ENCODE peak calls at places on chromosomes 12 and 14, in nine cellular contexts. Q, M, D, H, P, Y, O, I and C are unnamed samples.

GRCh38 chr14:67859169-67859749 is 39.7 kb downstream of the RAD51B start:
- DNase-seq in P (no peak), Y (no peak), D (no peak), M (no peak), I (no peak), H (no peak), Q (no peak), O (no peak), C (no peak)

GRCh38 chr12:117067016-117067415 is 32.2 kb downstream of the TESC start:
- DNase-seq in Y (no peak), M (no peak), P (no peak), H (no peak), I (no peak), D (no peak), Q (no peak), O (no peak), C (no peak)

GRCh38 chr14:104795781-104796681 is 483 bp upstream of the AKT1 start:
- DNase-seq in O (no peak), Q (peak), I (peak), Y (peak), H (no peak), D (peak), P (no peak), M (no peak), C (no peak)

GRCh38 chr12:47207829-47208248 is 128.1 kb upstream of the AMIGO2 start:
- DNase-seq in Y (no peak), M (no peak), D (no peak), H (no peak), O (no peak), Q (no peak), P (no peak), I (no peak), C (no peak)

GRCh38 chr14:20477211-20477876 is 8.1 kb downstream of the PNP start:
- DNase-seq in I (no peak), O (peak), M (no peak), P (no peak), H (peak), Y (peak), Q (no peak), D (no peak), C (no peak)

GRCh38 chr12:112107728-112108447 is 695 bp downstream of the NAA25 start:
- DNase-seq in D (peak), M (no peak), H (no peak), O (peak), Y (peak), P (no peak), Q (peak), I (no peak), C (no peak)

GRCh38 chr14:31336646-31337045 is 83.7 kb downstream of the HEATR5A start:
- DNase-seq in Y (no peak), P (no peak), O (no peak), I (peak), M (peak), Q (no peak), D (no peak), H (peak), C (no peak)

GRCh38 chr12:51863921-51864700 is 15.6 kb upstream of the FIGNL2 start:
- DNase-seq in P (no peak), Q (no peak), D (peak), Y (peak), M (no peak), H (no peak), O (no peak), I (no peak), C (no peak)

GRCh38 chr12:55019784-55020183 is at the start of gene NEUROD4:
- DNase-seq in Q (peak), P (peak), O (peak), D (peak), H (peak), I (peak), M (peak), Y (no peak), C (peak)

GRCh38 chr12:64558754-64559153 is 51.5 kb upstream of the RASSF3 start:
- DNase-seq in Y (no peak), Q (no peak), P (no peak), I (no peak), O (no peak), D (no peak), M (no peak), H (no peak), C (no peak)

GRCh38 chr12:28024231-28024995 is 51.9 kb upstream of the PTHLH start:
- DNase-seq in M (peak), Y (no peak), H (peak), Q (no peak), P (no peak), O (no peak), I (no peak), D (no peak), C (no peak)

GRCh38 chr14:103524002-103524785 is 1.6 kb upstream of the CKB start:
- DNase-seq in P (no peak), H (no peak), O (no peak), Y (no peak), D (no peak), Q (no peak), M (no peak), I (no peak), C (no peak)

GRCh38 chr12:104312202-104312601 is 8.7 kb downstream of the EID3 start:
- DNase-seq in P (no peak), O (no peak), I (no peak), H (no peak), Q (no peak), M (no peak), D (no peak), Y (no peak), C (no peak)

GRCh38 chr12:49827351-49828099 is 688 bp downstream of the NCKAP5L start:
- DNase-seq in M (peak), I (peak), D (peak), P (peak), H (peak), Y (peak), Q (peak), O (peak), C (no peak)

GRCh38 chr12:22543246-22544037 is 900 bp downstream of the C2CD5 start:
- DNase-seq in H (peak), I (no peak), P (no peak), M (no peak), O (peak), Q (peak), D (peak), Y (peak), C (no peak)

GRCh38 chr14:98931911-98932310 is 340.1 kb downstream of the BCL11B start:
- DNase-seq in Q (no peak), D (no peak), Y (peak), O (no peak), M (no peak), P (peak), I (no peak), H (no peak), C (no peak)

GRCh38 chr14:26598672-26599131 is 869 bp upstream of the NOVA1 start:
- DNase-seq in H (no peak), I (peak), Y (no peak), O (no peak), D (peak), M (no peak), P (no peak), Q (no peak), C (no peak)

GRCh38 chr14:93943052-93943451 is 15.9 kb downstream of the FAM181A start:
- DNase-seq in Y (no peak), Q (peak), P (no peak), M (no peak), D (no peak), I (no peak), H (peak), O (no peak), C (no peak)

GRCh38 chr12:67358686-67359374 is 89.7 kb downstream of the CAND1 start:
- DNase-seq in D (no peak), M (no peak), Q (no peak), O (no peak), I (no peak), Y (no peak), P (no peak), H (peak), C (no peak)

GRCh38 chr12:124399622-124400021 is 104.7 kb downstream of the RFLNA start:
- DNase-seq in H (no peak), Y (peak), M (no peak), Q (peak), I (no peak), O (no peak), D (peak), P (no peak), C (no peak)

GRCh38 chr14:58428011-58428807 is 690 bp downstream of the KIAA0586 start:
- DNase-seq in I (peak), M (peak), Q (peak), P (no peak), Y (no peak), H (peak), D (no peak), O (no peak), C (no peak)

GRCh38 chr14:35829449-35829848 is 3.3 kb downstream of the BRMS1L start:
- DNase-seq in D (no peak), Y (no peak), H (peak), P (no peak), M (no peak), I (no peak), Q (no peak), O (no peak), C (no peak)

GRCh38 chr12:42568952-42569916 is 20.3 kb downstream of the PRICKLE1 start:
- DNase-seq in Q (no peak), I (peak), P (no peak), M (no peak), O (no peak), D (no peak), H (peak), Y (no peak), C (no peak)

GRCh38 chr12:63525831-63526230 is 142.5 kb downstream of the DPY19L2 start:
- DNase-seq in Q (no peak), P (no peak), Y (no peak), M (no peak), H (no peak), O (no peak), I (no peak), D (no peak), C (no peak)

GRCh38 chr12:128817115-128818015 is 6.4 kb downstream of the SLC15A4 start:
- DNase-seq in P (no peak), H (peak), Q (peak), I (no peak), O (no peak), M (no peak), Y (no peak), D (no peak), C (no peak)

GRCh38 chr12:108905725-108906124 is 25.8 kb downstream of the DAO start:
- DNase-seq in M (no peak), H (no peak), P (no peak), D (no peak), I (no peak), O (no peak), Y (no peak), Q (no peak), C (no peak)

GRCh38 chr14:101008196-101008595 is 104.7 kb upstream of the RTL1 start:
- DNase-seq in O (peak), M (no peak), I (no peak), Q (no peak), Y (no peak), D (no peak), P (no peak), H (no peak), C (no peak)

GRCh38 chr14:23056956-23057756 is at the start of gene CDH24:
- DNase-seq in D (peak), I (peak), P (peak), Q (peak), O (peak), M (no peak), Y (peak), H (peak), C (no peak)

GRCh38 chr12:9692909-9693308 is 23.4 kb downstream of the CLEC2D start:
- DNase-seq in H (no peak), Q (no peak), Y (no peak), D (no peak), O (no peak), M (no peak), P (no peak), I (no peak), C (no peak)

GRCh38 chr14:76957224-76957881 is 71.2 kb downstream of the IRF2BPL start:
- DNase-seq in I (no peak), P (no peak), H (no peak), M (no peak), D (no peak), Y (no peak), O (no peak), Q (no peak), C (no peak)

GRCh38 chr12:28890664-28891063 is 258.4 kb upstream of the FAR2 start:
- DNase-seq in Q (no peak), O (no peak), M (no peak), D (no peak), I (no peak), Y (no peak), H (no peak), P (no peak), C (no peak)

GRCh38 chr12:41264281-41264680 is 76.2 kb downstream of the PDZRN4 start:
- DNase-seq in M (no peak), P (no peak), I (no peak), O (no peak), D (no peak), Q (no peak), H (peak), Y (no peak), C (no peak)

GRCh38 chr12:88308825-88309224 is 166.7 kb downstream of the TMTC3 start:
- DNase-seq in M (no peak), P (no peak), Y (no peak), D (no peak), I (no peak), Q (no peak), O (no peak), H (peak), C (no peak)

GRCh38 chr12:26018926-26019325 is 60.4 kb downstream of the RASSF8 start:
- DNase-seq in D (no peak), M (no peak), H (peak), Y (no peak), Q (no peak), O (no peak), I (no peak), P (no peak), C (no peak)

GRCh38 chr12:87196329-87196728 is 832.9 kb downstream of the C12orf50 start:
- DNase-seq in I (no peak), O (no peak), Y (no peak), P (no peak), D (no peak), M (no peak), Q (no peak), H (peak), C (no peak)

GRCh38 chr12:62934799-62935674 is at the start of gene PPM1H:
- DNase-seq in D (peak), I (peak), P (peak), H (peak), M (no peak), Q (peak), O (peak), Y (peak), C (peak)

GRCh38 chr12:79451988-79452387 is 238.8 kb downstream of the PAWR start:
- DNase-seq in H (peak), Q (peak), M (peak), I (peak), Y (no peak), D (no peak), P (peak), O (no peak), C (no peak)